ENCODE peak calls at places on chromosomes 12 and 14, in five cellular contexts. D is ascending aorta, Z is thyroid gland, N is testis, Y is H9. P is an unnamed sample. For H3K27me3, the result is how much of the 10 kb centered on the place peaks cover.

GRCh38 chr12:873954-874353 is 75.5 kb downstream of the RAD52 start:
- DNase-seq in N (peak), Y (no peak), D (no peak), Z (no peak), P (peak)

GRCh38 chr14:92160619-92161018 is 38.9 kb downstream of the CPSF2 start:
- DNase-seq in Y (no peak), Z (no peak), D (no peak), N (no peak), P (peak)

GRCh38 chr14:74579447-74580274 is 32.4 kb downstream of the LTBP2 start:
- DNase-seq in Z (no peak), N (no peak), Y (no peak), D (no peak), P (no peak)

GRCh38 chr12:48767047-48767446 is 21.8 kb downstream of the ADCY6 start:
- DNase-seq in D (no peak), Z (no peak), N (no peak), Y (no peak), P (no peak)

GRCh38 chr12:28868414-28868813 is 280.7 kb upstream of the FAR2 start:
- DNase-seq in N (no peak), Z (no peak), Y (no peak), D (no peak), P (no peak)

GRCh38 chr14:95493503-95493902 is 22.9 kb downstream of the SYNE3 start:
- DNase-seq in N (no peak), D (no peak), Z (no peak), Y (no peak), P (no peak)

GRCh38 chr12:26204612-26205289 is 9.4 kb downstream of the SSPN start:
- DNase-seq in Y (no peak), N (no peak), Z (peak), D (no peak), P (no peak)

GRCh38 chr12:57896437-57897201 is 44.7 kb upstream of the ATP23 start:
- DNase-seq in Y (peak), D (peak), Z (peak), N (peak), P (peak)

GRCh38 chr14:104118006-104118844 is 20.2 kb upstream of the KIF26A start:
- DNase-seq in N (no peak), D (peak), Y (peak), Z (peak), P (no peak)

GRCh38 chr12:54251667-54252284 is 28.1 kb downstream of the CBX5 start:
- DNase-seq in Z (no peak), D (no peak), Y (no peak), N (no peak), P (no peak)

GRCh38 chr12:71216725-71217579 is 59.2 kb upstream of the TSPAN8 start:
- DNase-seq in D (peak), Z (peak), N (peak), Y (peak), P (peak)

GRCh38 chr14:59461891-59462290 is 3.3 kb downstream of the GPR135 start:
- DNase-seq in Y (no peak), D (no peak), Z (no peak), N (no peak), P (no peak)

GRCh38 chr12:109459247-109459646 is 17.9 kb downstream of the KCTD10 start:
- DNase-seq in Z (no peak), N (no peak), D (peak), Y (no peak), P (no peak)

GRCh38 chr12:58233886-58234285 is 292.5 kb downstream of the ATP23 start:
- DNase-seq in N (no peak), D (no peak), Z (no peak), Y (no peak), P (no peak)

GRCh38 chr14:104292084-104292970 is 153.9 kb downstream of the KIF26A start:
- DNase-seq in Y (peak), D (no peak), Z (no peak), N (no peak), P (no peak)

GRCh38 chr12:80659512-80660094 is 47.8 kb upstream of the MYF6 start:
- DNase-seq in Z (no peak), N (no peak), D (no peak), Y (no peak), P (no peak)

GRCh38 chr12:75571651-75572050 is 60.2 kb upstream of the KRR1 start:
- DNase-seq in D (no peak), Y (no peak), Z (no peak), N (no peak), P (no peak)

GRCh38 chr12:103272949-103273348 is 222.8 kb downstream of the C12orf42 start:
- DNase-seq in Y (no peak), N (no peak), Z (no peak), D (no peak), P (no peak)

GRCh38 chr12:55074771-55075170 is 51.4 kb upstream of the OR9K2 start:
- DNase-seq in Z (no peak), D (no peak), Y (no peak), N (no peak), P (no peak)

GRCh38 chr14:99316281-99317163 is 44.5 kb upstream of the BCL11B start:
- DNase-seq in Y (no peak), N (no peak), Z (no peak), D (no peak), P (no peak)

GRCh38 chr12:93358821-93359220 is 18.9 kb upstream of the NUDT4 start:
- DNase-seq in Z (no peak), D (no peak), Y (no peak), N (no peak), P (no peak)

GRCh38 chr14:101062611-101063010 is 159.1 kb upstream of the RTL1 start:
- DNase-seq in D (no peak), Y (no peak), N (no peak), Z (no peak), P (peak)

DNA sequence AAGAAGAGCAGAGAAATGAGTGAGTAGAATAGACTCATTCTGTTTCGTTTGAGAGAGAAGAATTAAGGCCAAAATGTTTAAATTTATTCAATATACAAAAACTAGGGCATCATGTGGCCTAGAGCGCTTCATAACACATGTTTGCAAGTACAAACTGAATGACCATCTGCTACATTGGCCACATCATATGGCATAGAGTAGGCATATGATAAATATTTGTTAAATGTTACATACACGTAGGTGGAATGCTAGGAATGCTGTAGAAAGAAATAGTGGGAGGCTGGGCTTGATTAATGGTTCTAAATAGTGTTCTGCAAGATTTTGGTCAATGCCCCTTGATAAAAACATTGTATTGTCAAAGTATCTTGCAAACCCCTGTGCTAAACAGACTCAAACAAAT is 10.8 kb downstream of the MGP start:
- DNase-seq in D (no peak), N (no peak), Z (no peak), Y (no peak), P (no peak)
- TF ChIP-seq CTCF in D (no peak), N (no peak), Z (no peak), Y (no peak), P (no peak)

GRCh38 chr14:69574954-69575295 is 254 bp upstream of the CCDC177 start:
- DNase-seq in N (no peak), Z (no peak), Y (no peak), D (no peak), P (no peak)
- H3K27me3 ChIP-seq in N (under half), Z (under half), Y (under half), D (under half), P (half or more)

DNA sequence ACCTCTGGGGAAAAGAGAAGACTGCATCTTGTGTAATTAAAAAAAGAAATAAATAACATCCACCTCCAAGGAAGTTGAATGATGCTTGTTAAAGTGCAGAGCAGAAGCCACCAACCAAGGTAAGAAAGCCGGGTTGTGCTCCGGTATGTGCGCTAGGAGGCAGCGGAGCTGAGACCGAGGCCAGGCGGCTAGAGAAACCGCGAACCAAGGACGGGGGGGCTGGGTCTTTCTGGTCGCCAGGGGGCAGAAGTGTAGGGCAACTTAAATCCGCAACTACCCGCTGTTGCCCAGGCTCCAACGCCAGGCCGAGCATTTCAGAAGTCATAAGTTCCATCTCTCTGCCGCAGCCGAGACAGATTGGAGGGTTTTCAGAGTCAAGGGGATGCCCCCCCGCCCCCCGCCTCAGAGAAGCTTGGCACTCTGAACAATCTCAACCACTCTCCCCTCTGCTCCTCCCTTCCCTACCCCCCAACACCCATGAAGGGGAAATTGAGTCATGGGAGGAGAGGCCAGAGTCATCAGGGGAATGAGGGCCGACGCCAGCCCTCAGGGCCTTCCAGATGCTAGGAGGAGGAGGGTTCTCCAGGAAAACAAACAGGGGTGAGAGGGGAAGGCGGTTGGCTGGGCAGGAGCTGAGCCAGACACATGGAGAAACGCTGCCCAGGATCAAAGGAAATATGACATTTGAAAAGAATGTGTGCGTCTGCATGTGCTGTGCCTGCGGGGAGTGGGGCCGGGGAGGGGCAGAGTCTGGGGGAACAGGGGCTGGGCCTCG is 2.2 kb upstream of the NFATC4 start:
- DNase-seq in Z (peak), Y (peak), D (peak), N (peak), P (peak)
- TF ChIP-seq CTCF in Z (peak), Y (peak), D (peak), N (peak), P (peak)

GRCh38 chr12:124286414-124286813 is 8.5 kb upstream of the RFLNA start:
- DNase-seq in Z (no peak), D (no peak), N (no peak), Y (no peak), P (no peak)

GRCh38 chr12:124283326-124283725 is 11.6 kb upstream of the RFLNA start:
- DNase-seq in Y (no peak), N (no peak), Z (no peak), D (no peak), P (peak)

GRCh38 chr12:124281309-124281708 is 13.6 kb upstream of the RFLNA start:
- DNase-seq in Z (no peak), D (no peak), Y (no peak), N (no peak), P (no peak)

GRCh38 chr12:124286946-124287345 is 7.9 kb upstream of the RFLNA start:
- DNase-seq in Y (no peak), Z (no peak), D (no peak), N (no peak), P (no peak)

GRCh38 chr12:124284368-124284767 is 10.5 kb upstream of the RFLNA start:
- DNase-seq in Z (no peak), N (no peak), Y (no peak), D (no peak), P (no peak)
- H3K27me3 ChIP-seq in Z (under half), N (under half), Y (under half), D (under half), P (under half)

DNA sequence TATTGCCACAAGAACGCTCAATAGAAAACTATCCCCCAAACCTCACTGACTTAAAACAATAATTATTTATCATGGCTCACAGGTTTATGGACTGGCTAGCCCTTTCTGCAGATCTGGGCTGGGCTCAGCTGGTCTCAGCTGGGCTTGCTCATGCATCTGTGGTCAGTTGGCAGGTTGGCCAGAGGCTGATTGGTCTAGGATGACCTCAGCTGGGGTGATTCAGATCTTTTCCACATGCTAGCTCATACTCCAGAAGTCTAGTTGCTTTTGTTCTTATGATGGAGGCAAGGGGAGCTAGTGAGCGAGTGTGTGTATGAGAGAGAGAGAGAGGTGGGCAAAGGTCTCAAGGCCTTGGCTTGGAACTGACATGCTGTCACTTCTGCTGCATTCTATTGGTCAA is 181.2 kb upstream of the NRXN3 start:
- DNase-seq in Y (no peak), N (no peak), Z (peak), D (peak), P (no peak)
- TF ChIP-seq CTCF in Y (no peak), N (no peak), Z (no peak), D (no peak), P (no peak)

GRCh38 chr12:132265056-132265800 is 64.2 kb downstream of the GALNT9 start:
- DNase-seq in N (no peak), Z (no peak), Y (no peak), D (no peak), P (no peak)
- H3K27me3 ChIP-seq in N (under half), Z (under half), Y (under half), D (under half), P (under half)

DNA sequence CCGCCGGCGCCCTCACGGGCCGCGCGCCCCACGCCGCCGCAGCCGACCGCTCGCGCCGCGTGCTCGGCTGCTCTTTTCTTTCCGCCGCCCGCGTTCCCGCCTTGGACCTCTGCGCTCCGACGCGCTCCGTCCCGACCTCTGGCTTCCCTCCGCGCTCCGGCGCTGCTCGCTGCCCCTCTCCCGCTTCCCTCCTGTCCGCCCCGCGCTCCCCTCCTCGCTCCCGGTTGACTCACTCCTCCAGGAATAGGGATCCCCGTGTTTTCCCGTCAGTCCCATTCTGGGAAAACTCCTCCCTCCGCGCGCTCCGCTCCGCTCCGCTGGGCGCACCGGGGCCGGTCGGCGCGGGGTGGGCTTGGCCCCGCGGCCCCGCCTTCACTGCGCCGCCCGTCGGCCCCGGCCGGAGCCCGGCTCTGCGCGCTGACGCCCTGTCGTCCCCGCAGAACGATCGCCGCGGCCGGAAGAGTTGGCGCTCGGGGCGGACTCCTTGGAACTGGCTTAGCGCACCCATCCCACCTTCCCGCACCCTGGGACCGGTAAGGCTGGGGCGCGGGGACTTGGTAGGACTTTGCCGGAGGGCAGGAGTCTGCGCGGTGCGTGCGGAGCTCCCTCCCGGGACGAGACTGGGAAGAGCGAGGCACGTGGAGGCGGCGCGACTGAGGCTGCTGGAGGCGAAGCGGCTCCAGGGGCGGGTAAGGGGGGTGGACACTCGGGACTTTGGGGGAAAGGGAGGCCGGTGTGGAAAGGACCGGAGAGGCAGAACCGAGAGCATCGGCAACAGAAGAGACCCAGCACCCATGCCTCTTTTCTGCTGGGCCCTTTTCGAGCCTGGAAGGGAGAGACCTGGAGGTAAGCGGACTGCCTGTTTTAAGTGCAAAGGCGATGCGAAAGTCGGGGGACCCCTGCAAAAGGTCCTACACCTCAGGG is 573 bp downstream of the TEAD4 start:
- DNase-seq in Y (peak), N (peak), Z (peak), D (peak), P (peak)
- TF ChIP-seq CTCF in Y (no peak), N (no peak), Z (no peak), D (no peak), P (no peak)

P was measured in adrenal gland.